ENCODE peak calls at places on chromosomes 2 and 18, in six cellular contexts. One of them, this sample, is unnamed.

GRCh38 chr2:168180914-168181313 is 66.5 kb downstream of the STK39 start:
- DNase-seq in HCT116: no peak
- DNase-seq in IMR-90: no peak
- DNase-seq in CD8-positive, alpha-beta T cell: no peak
- DNase-seq in A549: no peak
- DNase-seq in A673: no peak
- DNase-seq in this sample: no peak

GRCh38 chr2:201507725-201508124 is 56.2 kb downstream of the STRADB start:
- DNase-seq in HCT116: no peak
- DNase-seq in IMR-90: no peak
- DNase-seq in CD8-positive, alpha-beta T cell: no peak
- DNase-seq in A549: no peak
- DNase-seq in A673: no peak
- DNase-seq in this sample: no peak

GRCh38 chr2:112688086-112688880 is 32.5 kb upstream of the NT5DC4 start:
- DNase-seq in HCT116: no peak
- DNase-seq in IMR-90: no peak
- DNase-seq in CD8-positive, alpha-beta T cell: no peak
- DNase-seq in A549: peak; percentile 44
- DNase-seq in A673: no peak
- DNase-seq in this sample: no peak

GRCh38 chr2:226671177-226671676 is 128.4 kb downstream of the IRS1 start:
- DNase-seq in HCT116: no peak
- DNase-seq in IMR-90: no peak
- DNase-seq in CD8-positive, alpha-beta T cell: no peak
- DNase-seq in A549: no peak
- DNase-seq in A673: no peak
- DNase-seq in this sample: no peak

GRCh38 chr18:30632058-30632718 is 410.4 kb downstream of the DSC3 start:
- DNase-seq in HCT116: no peak
- DNase-seq in IMR-90: no peak
- DNase-seq in CD8-positive, alpha-beta T cell: no peak
- DNase-seq in A549: no peak
- DNase-seq in A673: no peak
- DNase-seq in this sample: no peak

GRCh38 chr2:191041418-191042161 is 27.6 kb upstream of the STAT1 start:
- DNase-seq in HCT116: peak; percentile 63
- DNase-seq in IMR-90: no peak
- DNase-seq in CD8-positive, alpha-beta T cell: no peak
- DNase-seq in A549: peak; percentile 96
- DNase-seq in A673: no peak
- DNase-seq in this sample: no peak

GRCh38 chr18:35753306-35753910 is 171.9 kb downstream of the GALNT1 start:
- DNase-seq in HCT116: no peak
- DNase-seq in IMR-90: no peak
- DNase-seq in CD8-positive, alpha-beta T cell: no peak
- DNase-seq in A549: no peak
- DNase-seq in A673: no peak
- DNase-seq in this sample: no peak

GRCh38 chr2:17136231-17136630 is 382.0 kb downstream of the RAD51AP2 start:
- DNase-seq in HCT116: no peak
- DNase-seq in IMR-90: no peak
- DNase-seq in CD8-positive, alpha-beta T cell: no peak
- DNase-seq in A549: no peak
- DNase-seq in A673: no peak
- DNase-seq in this sample: no peak

GRCh38 chr18:35497334-35498197 is at the start of gene INO80C:
- DNase-seq in HCT116: peak; percentile 92
- DNase-seq in IMR-90: peak; percentile 93
- DNase-seq in CD8-positive, alpha-beta T cell: peak; percentile 92
- DNase-seq in A549: peak; percentile 92
- DNase-seq in A673: peak; percentile 95
- DNase-seq in this sample: peak; percentile 82

GRCh38 chr2:191995285-191995684 is 148.4 kb upstream of the CAVIN2 start:
- DNase-seq in HCT116: no peak
- DNase-seq in IMR-90: peak; percentile 11
- DNase-seq in CD8-positive, alpha-beta T cell: no peak
- DNase-seq in A549: no peak
- DNase-seq in A673: peak; percentile 29
- DNase-seq in this sample: no peak

GRCh38 chr2:235552671-235553070 is 58.8 kb downstream of the AGAP1 start:
- DNase-seq in HCT116: no peak
- DNase-seq in IMR-90: no peak
- DNase-seq in CD8-positive, alpha-beta T cell: no peak
- DNase-seq in A549: no peak
- DNase-seq in A673: no peak
- DNase-seq in this sample: no peak

GRCh38 chr2:201827621-201828020 is 21.3 kb downstream of the CDK15 start:
- DNase-seq in HCT116: peak; percentile 19
- DNase-seq in IMR-90: peak; percentile 75
- DNase-seq in CD8-positive, alpha-beta T cell: no peak
- DNase-seq in A549: no peak
- DNase-seq in A673: no peak
- DNase-seq in this sample: no peak

GRCh38 chr2:138103156-138103555 is 138.9 kb downstream of the HNMT start:
- DNase-seq in HCT116: no peak
- DNase-seq in IMR-90: no peak
- DNase-seq in CD8-positive, alpha-beta T cell: no peak
- DNase-seq in A549: no peak
- DNase-seq in A673: no peak
- DNase-seq in this sample: no peak

GRCh38 chr2:65317841-65318240 is 90.2 kb downstream of the ACTR2 start:
- DNase-seq in HCT116: no peak
- DNase-seq in IMR-90: peak; percentile 24
- DNase-seq in CD8-positive, alpha-beta T cell: no peak
- DNase-seq in A549: no peak
- DNase-seq in A673: no peak
- DNase-seq in this sample: no peak

GRCh38 chr2:69830045-69830905 is 815 bp downstream of the GMCL1 start:
- DNase-seq in HCT116: no peak
- DNase-seq in IMR-90: no peak
- DNase-seq in CD8-positive, alpha-beta T cell: peak; percentile 60
- DNase-seq in A549: peak; percentile 43
- DNase-seq in A673: no peak
- DNase-seq in this sample: no peak

GRCh38 chr2:98715812-98716451 is 15.0 kb downstream of the MGAT4A start:
- DNase-seq in HCT116: no peak
- DNase-seq in IMR-90: no peak
- DNase-seq in CD8-positive, alpha-beta T cell: no peak
- DNase-seq in A549: no peak
- DNase-seq in A673: no peak
- DNase-seq in this sample: no peak

GRCh38 chr2:238130696-238131628 is 7.5 kb upstream of the KLHL30 start:
- DNase-seq in HCT116: no peak
- DNase-seq in IMR-90: no peak
- DNase-seq in CD8-positive, alpha-beta T cell: no peak
- DNase-seq in A549: no peak
- DNase-seq in A673: no peak
- DNase-seq in this sample: no peak

GRCh38 chr2:127000937-127001336 is 102.2 kb downstream of the TEX51 start:
- DNase-seq in HCT116: no peak
- DNase-seq in IMR-90: no peak
- DNase-seq in CD8-positive, alpha-beta T cell: no peak
- DNase-seq in A549: no peak
- DNase-seq in A673: no peak
- DNase-seq in this sample: no peak

GRCh38 chr2:20225294-20226151 is 593 bp upstream of the SDC1 start:
- DNase-seq in HCT116: peak; percentile 42
- DNase-seq in IMR-90: peak; percentile 50
- DNase-seq in CD8-positive, alpha-beta T cell: no peak
- DNase-seq in A549: peak; percentile 88
- DNase-seq in A673: peak; percentile 55
- DNase-seq in this sample: no peak

GRCh38 chr2:234880551-234881211 is 71.1 kb upstream of the SH3BP4 start:
- DNase-seq in HCT116: peak; percentile 59
- DNase-seq in IMR-90: peak; percentile 100
- DNase-seq in CD8-positive, alpha-beta T cell: no peak
- DNase-seq in A549: peak; percentile 69
- DNase-seq in A673: no peak
- DNase-seq in this sample: no peak

GRCh38 chr2:49186050-49186648 is 31.8 kb upstream of the FSHR start:
- DNase-seq in HCT116: no peak
- DNase-seq in IMR-90: no peak
- DNase-seq in CD8-positive, alpha-beta T cell: no peak
- DNase-seq in A549: no peak
- DNase-seq in A673: no peak
- DNase-seq in this sample: no peak

GRCh38 chr2:118635891-118636290 is 211.6 kb downstream of the EN1 start:
- DNase-seq in HCT116: no peak
- DNase-seq in IMR-90: no peak
- DNase-seq in CD8-positive, alpha-beta T cell: no peak
- DNase-seq in A549: no peak
- DNase-seq in A673: no peak
- DNase-seq in this sample: no peak

GRCh38 chr2:213125646-213126347 is 25.6 kb downstream of the IKZF2 start:
- DNase-seq in HCT116: no peak
- DNase-seq in IMR-90: peak; percentile 6
- DNase-seq in CD8-positive, alpha-beta T cell: no peak
- DNase-seq in A549: no peak
- DNase-seq in A673: peak; percentile 54
- DNase-seq in this sample: no peak

GRCh38 chr2:163664610-163665009 is 71.2 kb downstream of the FIGN start:
- DNase-seq in HCT116: no peak
- DNase-seq in IMR-90: peak; percentile 83
- DNase-seq in CD8-positive, alpha-beta T cell: no peak
- DNase-seq in A549: peak; percentile 58
- DNase-seq in A673: no peak
- DNase-seq in this sample: no peak

GRCh38 chr18:76410660-76411417 is 84.2 kb downstream of the ZNF516 start:
- DNase-seq in HCT116: no peak
- DNase-seq in IMR-90: no peak
- DNase-seq in CD8-positive, alpha-beta T cell: no peak
- DNase-seq in A549: no peak
- DNase-seq in A673: no peak
- DNase-seq in this sample: no peak

GRCh38 chr2:128774320-128775063 is 455.8 kb upstream of the HS6ST1 start:
- DNase-seq in HCT116: no peak
- DNase-seq in IMR-90: no peak
- DNase-seq in CD8-positive, alpha-beta T cell: no peak
- DNase-seq in A549: no peak
- DNase-seq in A673: no peak
- DNase-seq in this sample: no peak

GRCh38 chr2:74863802-74864248 is 29.9 kb downstream of the HK2 start:
- DNase-seq in HCT116: no peak
- DNase-seq in IMR-90: no peak
- DNase-seq in CD8-positive, alpha-beta T cell: no peak
- DNase-seq in A549: no peak
- DNase-seq in A673: no peak
- DNase-seq in this sample: no peak

GRCh38 chr2:162197095-162197825 is 45.2 kb upstream of the GCG start:
- DNase-seq in HCT116: no peak
- DNase-seq in IMR-90: peak; percentile 89
- DNase-seq in CD8-positive, alpha-beta T cell: no peak
- DNase-seq in A549: no peak
- DNase-seq in A673: no peak
- DNase-seq in this sample: no peak

GRCh38 chr2:65030933-65031332 is 25.3 kb upstream of the CEP68 start:
- DNase-seq in HCT116: no peak
- DNase-seq in IMR-90: no peak
- DNase-seq in CD8-positive, alpha-beta T cell: no peak
- DNase-seq in A549: no peak
- DNase-seq in A673: no peak
- DNase-seq in this sample: no peak

GRCh38 chr2:127675335-127676261 is at the start of gene LIMS2:
- DNase-seq in HCT116: no peak
- DNase-seq in IMR-90: peak; percentile 33
- DNase-seq in CD8-positive, alpha-beta T cell: no peak
- DNase-seq in A549: peak; percentile 48
- DNase-seq in A673: peak; percentile 24
- DNase-seq in this sample: no peak

GRCh38 chr2:29502452-29502851 is 387.2 kb downstream of the CLIP4 start:
- DNase-seq in HCT116: no peak
- DNase-seq in IMR-90: peak; percentile 63
- DNase-seq in CD8-positive, alpha-beta T cell: no peak
- DNase-seq in A549: peak; percentile 32
- DNase-seq in A673: peak; percentile 60
- DNase-seq in this sample: no peak

GRCh38 chr2:109563294-109563693 is 50.5 kb downstream of the SEPTIN10 start:
- DNase-seq in HCT116: no peak
- DNase-seq in IMR-90: peak; percentile 31
- DNase-seq in CD8-positive, alpha-beta T cell: no peak
- DNase-seq in A549: no peak
- DNase-seq in A673: no peak
- DNase-seq in this sample: no peak
- H3K9me3 ChIP-seq in HCT116: no peaks in the 10 kb centered on the region
- H3K9me3 ChIP-seq in IMR-90: no peaks in the 10 kb centered on the region
- H3K9me3 ChIP-seq in CD8-positive, alpha-beta T cell: no peaks in the 10 kb centered on the region
- H3K9me3 ChIP-seq in A549: no peaks in the 10 kb centered on the region
- H3K9me3 ChIP-seq in A673: no peaks in the 10 kb centered on the region
- H3K9me3 ChIP-seq in this sample: no peaks in the 10 kb centered on the region

GRCh38 chr2:11333431-11334183 is 10.8 kb downstream of the ROCK2 start:
- DNase-seq in HCT116: no peak
- DNase-seq in IMR-90: no peak
- DNase-seq in CD8-positive, alpha-beta T cell: no peak
- DNase-seq in A549: no peak
- DNase-seq in A673: no peak
- DNase-seq in this sample: no peak
- H3K4me1 ChIP-seq in HCT116: no peaks in the 10 kb centered on the region
- H3K4me1 ChIP-seq in IMR-90: peaks cover 2% of the 10 kb centered on the region
- H3K4me1 ChIP-seq in CD8-positive, alpha-beta T cell: no peaks in the 10 kb centered on the region
- H3K4me1 ChIP-seq in A549: peaks cover 33% of the 10 kb centered on the region
- H3K4me1 ChIP-seq in A673: peaks cover 14% of the 10 kb centered on the region
- H3K4me1 ChIP-seq in this sample: no peaks in the 10 kb centered on the region

GRCh38 chr2:105005601-105006000 is 32.3 kb upstream of the MRPS9 start:
- DNase-seq in HCT116: no peak
- DNase-seq in IMR-90: no peak
- DNase-seq in CD8-positive, alpha-beta T cell: no peak
- DNase-seq in A549: no peak
- DNase-seq in A673: no peak
- DNase-seq in this sample: no peak

GRCh38 chr2:105005170-105005569 is 32.7 kb upstream of the MRPS9 start:
- DNase-seq in HCT116: no peak
- DNase-seq in IMR-90: no peak
- DNase-seq in CD8-positive, alpha-beta T cell: no peak
- DNase-seq in A549: no peak
- DNase-seq in A673: no peak
- DNase-seq in this sample: no peak

DNA sequence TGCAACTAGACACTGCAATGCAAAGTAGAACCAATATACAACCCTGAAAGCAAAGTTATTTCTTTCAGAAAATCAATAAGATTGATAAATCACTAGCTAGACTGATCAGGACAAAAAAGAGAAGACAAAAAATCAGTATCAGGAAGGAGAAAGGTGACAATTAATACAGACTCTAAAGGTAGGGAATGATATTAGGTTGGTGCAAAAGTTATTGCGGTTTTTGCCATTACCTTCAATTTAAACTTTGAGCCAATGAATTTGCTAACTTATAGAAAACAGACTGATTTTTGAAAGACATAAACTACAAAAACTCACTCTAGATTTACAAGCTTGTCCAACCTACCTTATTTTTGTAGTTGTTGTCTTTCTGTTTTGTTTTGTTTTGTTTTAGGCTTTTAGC is 30.5 kb upstream of the MRPS9 start:
- DNase-seq in HCT116: no peak
- DNase-seq in IMR-90: no peak
- DNase-seq in CD8-positive, alpha-beta T cell: no peak
- DNase-seq in A549: no peak
- DNase-seq in A673: no peak
- DNase-seq in this sample: no peak
- H3K9me3 ChIP-seq in HCT116: no peaks in the 10 kb centered on the region
- H3K9me3 ChIP-seq in IMR-90: no peaks in the 10 kb centered on the region
- H3K9me3 ChIP-seq in CD8-positive, alpha-beta T cell: no peaks in the 10 kb centered on the region
- H3K9me3 ChIP-seq in A549: peaks cover 3% of the 10 kb centered on the region
- H3K9me3 ChIP-seq in A673: no peaks in the 10 kb centered on the region
- H3K9me3 ChIP-seq in this sample: no peaks in the 10 kb centered on the region

GRCh38 chr2:28333606-28334526 is 58.8 kb upstream of the FOSL2 start:
- DNase-seq in HCT116: no peak
- DNase-seq in IMR-90: no peak
- DNase-seq in CD8-positive, alpha-beta T cell: no peak
- DNase-seq in A549: no peak
- DNase-seq in A673: no peak
- DNase-seq in this sample: no peak
- H3K4me1 ChIP-seq in HCT116: peaks cover 17% of the 10 kb centered on the region
- H3K4me1 ChIP-seq in IMR-90: peaks cover 11% of the 10 kb centered on the region
- H3K4me1 ChIP-seq in CD8-positive, alpha-beta T cell: no peaks in the 10 kb centered on the region
- H3K4me1 ChIP-seq in A549: peaks cover 5% of the 10 kb centered on the region
- H3K4me1 ChIP-seq in A673: no peaks in the 10 kb centered on the region
- H3K4me1 ChIP-seq in this sample: no peaks in the 10 kb centered on the region